ENCODE peak calls at places on chromosomes 3 and 15, in six cellular contexts. T, M, D, X, W and U are unnamed samples.

GRCh38 chr3:15797600-15798303 is at the start of gene ANKRD28:
- DNase-seq in D (peak; percentile 95), T (no peak), M (no peak), W (peak; percentile 50), X (peak; percentile 80), U (no peak)

GRCh38 chr3:51955893-51956770 is 951 bp downstream of the GPR62 start:
- DNase-seq in M (peak; percentile 84), T (no peak), D (peak; percentile 69), X (peak; percentile 53), W (peak; percentile 63), U (no peak)

GRCh38 chr3:107956991-107957467 is 133.8 kb downstream of the CD47 start:
- DNase-seq in X (no peak), W (no peak), M (peak; percentile 75), T (no peak), D (peak; percentile 81), U (peak; percentile 79)

GRCh38 chr3:106025151-106025722 is 156.4 kb upstream of the CBLB start:
- DNase-seq in W (no peak), D (no peak), T (no peak), X (no peak), M (peak; percentile 42), U (peak; percentile 17)

GRCh38 chr15:81288040-81288439 is 35.9 kb downstream of the STARD5 start:
- DNase-seq in M (no peak), T (no peak), W (no peak), D (no peak), X (no peak), U (no peak)

GRCh38 chr15:92082217-92082843 is 228.8 kb downstream of the SLCO3A1 start:
- DNase-seq in W (peak; percentile 31), M (peak; percentile 74), T (peak; percentile 22), X (peak; percentile 78), D (peak; percentile 59), U (peak; percentile 75)

GRCh38 chr15:93037341-93038063 is 51.5 kb downstream of the RGMA start:
- DNase-seq in W (no peak), M (peak; percentile 85), T (no peak), X (peak; percentile 99), D (no peak), U (peak; percentile 62)

GRCh38 chr3:163273694-163274093 is 1777.1 kb downstream of the OTOL1 start:
- DNase-seq in X (no peak), W (no peak), D (no peak), T (no peak), M (no peak), U (no peak)

GRCh38 chr3:165158011-165158410 is 38.2 kb downstream of the SLITRK3 start:
- DNase-seq in X (no peak), T (no peak), W (no peak), D (no peak), M (no peak), U (no peak)

GRCh38 chr3:172260381-172260780 is 187.9 kb downstream of the GHSR start:
- DNase-seq in X (no peak), M (no peak), W (no peak), T (no peak), D (no peak), U (no peak)
- TF ChIP-seq POLR2A in X (no peak), M (no peak), W (no peak), T (no peak), D (no peak), U (no peak)

DNA sequence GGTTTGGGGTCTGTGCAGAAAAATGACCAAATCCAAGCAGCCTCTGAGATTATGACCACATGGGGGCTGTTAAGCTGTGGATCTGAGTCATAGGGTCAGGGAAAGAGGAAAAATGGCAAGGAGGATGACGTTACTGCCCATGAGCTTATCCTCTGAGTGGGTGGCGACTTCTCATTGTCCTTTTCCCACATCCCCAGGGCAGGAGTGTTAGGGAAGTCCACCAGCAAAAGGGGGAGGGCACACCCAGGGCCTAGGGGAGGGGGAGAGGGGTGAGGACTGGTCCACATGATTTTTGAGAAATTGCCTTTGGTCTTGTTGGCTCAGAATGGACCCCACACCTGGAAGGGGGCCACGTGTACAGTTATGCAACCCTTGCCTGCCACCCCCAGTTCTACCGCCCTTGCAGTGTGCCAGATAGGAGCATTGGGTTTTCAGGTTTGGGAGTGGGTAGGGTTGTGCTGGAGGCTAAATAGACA is 2.6 kb downstream of the CD276 start:
- DNase-seq in X (peak; percentile 13), D (peak; percentile 80), M (no peak), W (no peak), T (no peak), U (no peak)
- TF ChIP-seq POLR2A in X (no peak), D (no peak), M (no peak), W (no peak), T (no peak), U (no peak)

GRCh38 chr3:184362668-184363540 is 1.4 kb downstream of the POLR2H start:
- DNase-seq in M (peak; percentile 97), W (peak; percentile 98), X (peak; percentile 98), T (peak; percentile 94), D (peak; percentile 96), U (peak; percentile 91)

GRCh38 chr3:184360070-184360833 is 1.2 kb downstream of the CLCN2 start:
- DNase-seq in M (no peak), W (no peak), T (no peak), X (no peak), D (no peak), U (no peak)

GRCh38 chr3:184360834-184361531 is 422 bp downstream of the CLCN2 start:
- DNase-seq in W (no peak), M (no peak), D (peak; percentile 18), X (no peak), T (no peak), U (no peak)

GRCh38 chr3:184361932-184362667 is 590 bp downstream of the POLR2H start:
- DNase-seq in D (no peak), X (peak; percentile 79), M (peak; percentile 79), T (peak; percentile 62), W (peak; percentile 79), U (peak; percentile 64)

GRCh38 chr3:184361532-184361931 is at the start of the genes CLCN2 and POLR2H:
- DNase-seq in D (peak; percentile 55), W (peak; percentile 58), X (peak; percentile 85), M (peak; percentile 81), T (peak; percentile 40), U (no peak)
- TF ChIP-seq POLR2A in D (no peak), W (peak; percentile 37), X (peak; percentile 63), M (peak; percentile 71), T (peak; percentile 72), U (peak; percentile 90)

DNA sequence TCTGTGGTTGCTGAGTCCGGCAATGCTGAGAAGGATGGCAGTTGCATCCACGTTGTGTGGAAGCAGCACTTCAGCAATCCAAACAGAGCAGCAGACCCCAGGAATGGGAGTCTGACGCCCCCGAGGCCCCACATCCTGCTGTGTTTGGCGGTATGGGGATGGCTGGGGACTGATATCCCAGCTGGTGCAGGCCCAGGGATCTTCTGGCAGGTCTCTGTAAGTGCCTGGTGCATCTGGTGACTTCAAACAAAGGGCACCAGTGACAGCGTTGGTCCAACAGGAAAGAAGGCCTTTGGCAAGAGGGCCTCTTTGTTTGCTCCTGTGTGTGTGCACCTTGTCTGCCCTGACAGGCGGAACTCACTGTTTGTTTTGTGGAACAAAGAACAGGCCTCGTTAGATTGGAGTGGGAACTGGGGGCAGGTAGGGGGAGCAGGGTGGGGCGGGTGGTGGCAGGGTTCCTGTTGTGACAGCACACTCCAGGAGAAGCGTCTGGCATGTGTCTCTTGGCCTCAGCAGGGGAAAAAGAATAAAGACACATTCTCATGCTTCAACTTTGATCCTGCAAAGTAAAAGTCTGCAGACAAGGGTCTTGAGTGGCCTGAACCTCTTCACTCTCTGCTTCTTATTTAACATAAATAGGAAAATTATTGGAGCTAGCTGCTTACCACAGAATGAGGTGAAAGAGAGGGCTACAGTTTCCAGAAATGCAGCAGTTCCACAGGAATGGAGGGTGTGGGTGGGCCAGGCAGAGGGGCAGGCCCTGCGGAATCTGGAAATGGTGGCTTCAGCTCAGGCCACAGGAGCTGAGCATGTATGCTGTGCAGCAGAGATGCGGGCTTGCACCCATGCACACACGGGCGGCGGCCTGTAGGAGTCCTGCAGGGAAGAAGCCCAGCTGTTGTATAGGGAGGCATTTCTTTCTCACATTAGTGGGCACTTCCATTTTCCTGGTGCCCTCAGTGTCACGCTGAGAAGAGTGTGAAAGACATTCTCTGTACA is 94.5 kb upstream of the MYZAP start:
- DNase-seq in M (no peak), X (no peak), D (no peak), T (no peak), W (no peak), U (no peak)
- TF ChIP-seq POLR2A in M (no peak), X (no peak), D (no peak), T (no peak), W (no peak), U (no peak)

GRCh38 chr15:22979069-22979698 is 984 bp downstream of the CYFIP1 start:
- DNase-seq in D (peak; percentile 59), X (peak; percentile 81), M (peak; percentile 85), T (peak; percentile 49), W (peak; percentile 56), U (no peak)
- TF ChIP-seq POLR2A in D (no peak), X (no peak), M (peak; percentile 10), T (no peak), W (no peak), U (no peak)